ENCODE peak calls at places on chromosomes 3 and 15, in seven cellular contexts. W is mucosa of gallbladder, P is iPS-NIHi11, J is prostate gland, M is SW480, F is PC-9, S is RPMI8226. T is an unnamed sample.

GRCh38 chr3:8888296-8888915 is 74.9 kb downstream of the RAD18 start:
- DNase-seq in M (no peak), S (no peak), W (no peak), P (no peak), J (no peak), F (no peak), T (no peak)

GRCh38 chr3:62371032-62371734 is 2.2 kb downstream of the FEZF2 start:
- DNase-seq in P (no peak), J (no peak), S (no peak), M (no peak), F (no peak), W (no peak), T (no peak)

GRCh38 chr3:165669967-165670366 is 167.3 kb downstream of the BCHE start:
- DNase-seq in M (no peak), P (no peak), F (no peak), W (no peak), S (no peak), J (no peak), T (no peak)

GRCh38 chr3:195106418-195106906 is 164.5 kb downstream of the XXYLT1 start:
- DNase-seq in M (peak; percentile 43), F (peak; percentile 72), P (peak; percentile 90), W (peak; percentile 46), J (peak; percentile 39), S (peak; percentile 71), T (no peak)

GRCh38 chr3:140816372-140816771 is 125.3 kb upstream of the SLC25A36 start:
- DNase-seq in S (peak; percentile 71), P (no peak), W (no peak), M (no peak), J (no peak), F (no peak), T (no peak)

GRCh38 chr3:45554001-45554691 is 40.4 kb upstream of the LIMD1 start:
- DNase-seq in P (no peak), F (no peak), W (no peak), M (no peak), S (peak; percentile 93), J (no peak), T (no peak)

GRCh38 chr15:90665288-90666134 is 51.6 kb upstream of the BLM start:
- DNase-seq in J (peak; percentile 41), M (peak; percentile 43), P (peak; percentile 81), S (peak; percentile 54), F (peak; percentile 69), W (peak; percentile 59), T (peak; percentile 41)

GRCh38 chr15:47711654-47712053 is 5.7 kb upstream of the SEMA6D start:
- DNase-seq in J (no peak), M (peak; percentile 18), W (no peak), S (peak; percentile 53), P (peak; percentile 14), F (no peak), T (no peak)

GRCh38 chr3:51718547-51719412 is 11.9 kb downstream of the GRM2 start:
- DNase-seq in S (peak; percentile 87), M (peak; percentile 58), P (peak; percentile 92), J (no peak), F (peak; percentile 67), W (peak; percentile 53), T (peak; percentile 68)

GRCh38 chr15:74950078-74951000 is 6.2 kb downstream of the RPP25 start:
- DNase-seq in S (peak; percentile 85), P (peak; percentile 84), W (peak; percentile 80), F (peak; percentile 75), M (peak; percentile 63), J (peak; percentile 75), T (peak; percentile 60)

GRCh38 chr3:13149331-13150203 is 76.3 kb upstream of the IQSEC1 start:
- DNase-seq in J (no peak), M (no peak), F (no peak), P (no peak), W (no peak), S (no peak), T (no peak)

GRCh38 chr3:141643391-141643790 is 94.7 kb upstream of the RNF7 start:
- DNase-seq in P (no peak), J (no peak), S (no peak), M (no peak), W (no peak), F (no peak), T (no peak)

GRCh38 chr15:98416222-98416835 is 232.0 kb upstream of the IGF1R start:
- DNase-seq in J (no peak), M (no peak), W (no peak), P (no peak), F (no peak), S (no peak), T (no peak)

GRCh38 chr3:98602078-98602678 is 8.8 kb upstream of the CPOX start:
- DNase-seq in S (peak; percentile 71), P (peak; percentile 61), M (peak; percentile 72), F (peak; percentile 29), W (peak; percentile 30), J (peak; percentile 35), T (peak; percentile 71)

GRCh38 chr3:13022348-13023250 is 50.6 kb downstream of the IQSEC1 start:
- DNase-seq in J (no peak), S (no peak), P (peak; percentile 75), M (peak; percentile 61), F (peak; percentile 94), W (peak; percentile 47), T (no peak)

GRCh38 chr3:101827211-101828174 is 21.8 kb upstream of the NFKBIZ start:
- DNase-seq in J (peak; percentile 72), F (peak; percentile 73), P (peak; percentile 33), S (peak; percentile 91), W (peak; percentile 78), M (peak; percentile 79), T (peak; percentile 52)

GRCh38 chr3:100516232-100516631 is 23.8 kb downstream of the TMEM45A start:
- DNase-seq in M (no peak), S (no peak), P (no peak), F (no peak), J (no peak), W (no peak), T (no peak)

GRCh38 chr3:197854596-197855343 is 63.7 kb downstream of the LRCH3 start:
- DNase-seq in W (no peak), M (peak; percentile 85), P (peak; percentile 71), J (peak; percentile 54), F (no peak), S (no peak), T (peak; percentile 4)

GRCh38 chr3:184176377-184177330 is 2.0 kb downstream of the AP2M1 start:
- DNase-seq in W (peak; percentile 50), F (peak; percentile 96), S (no peak), P (peak; percentile 83), M (peak; percentile 40), J (no peak), T (peak; percentile 75)

GRCh38 chr15:78810377-78811123 is 714 bp downstream of the ADAMTS7 start:
- DNase-seq in S (peak; percentile 37), F (peak; percentile 39), J (no peak), P (peak; percentile 69), W (no peak), M (peak; percentile 20), T (no peak)

GRCh38 chr3:33579181-33579510 is 138.9 kb downstream of the CLASP2 start:
- DNase-seq in M (no peak), P (no peak), F (no peak), J (no peak), S (no peak), W (no peak), T (no peak)

GRCh38 chr3:39124876-39125836 is 17.7 kb downstream of the TTC21A start:
- DNase-seq in F (peak; percentile 51), M (no peak), J (peak; percentile 63), P (peak; percentile 47), W (peak; percentile 49), S (no peak), T (no peak)

GRCh38 chr3:186705882-186706780 is 11.0 kb upstream of the KNG1 start:
- DNase-seq in M (no peak), S (no peak), J (no peak), P (no peak), F (no peak), W (no peak), T (no peak)

GRCh38 chr3:142705256-142705655 is 18.6 kb upstream of the TRPC1 start:
- DNase-seq in F (no peak), P (no peak), S (no peak), J (no peak), W (no peak), M (no peak), T (no peak)

GRCh38 chr3:189664311-189664710 is 33.1 kb downstream of the TP63 start:
- DNase-seq in W (no peak), F (peak; percentile 51), P (peak; percentile 12), J (no peak), M (no peak), S (no peak), T (no peak)

GRCh38 chr3:71229905-71230657 is 353.4 kb downstream of the FOXP1 start:
- DNase-seq in F (no peak), S (no peak), W (no peak), P (no peak), J (no peak), M (no peak), T (no peak)

GRCh38 chr15:38226867-38227266 is 25.8 kb upstream of the SPRED1 start:
- DNase-seq in S (no peak), W (peak; percentile 72), F (peak; percentile 32), M (no peak), P (no peak), J (peak; percentile 35), T (peak; percentile 85)

GRCh38 chr15:71191296-71191695 is 76.0 kb downstream of the THSD4 start:
- DNase-seq in M (no peak), J (no peak), F (no peak), P (no peak), W (no peak), S (no peak), T (no peak)

GRCh38 chr3:38829404-38829803 is 13.4 kb upstream of the SCN10A start:
- DNase-seq in W (no peak), F (no peak), S (no peak), J (no peak), M (peak; percentile 65), P (no peak), T (no peak)